ENCODE peak calls at places on chromosome 16, in eight cellular contexts. Q, G, C, M, F, A, H and P are unnamed samples.

GRCh38 chr16:86579268-86580062 is 1.1 kb downstream of the FOXL1 start:
- DNase-seq in F (no peak), G (peak; percentile 33), A (no peak), C (no peak), Q (peak; percentile 45), H (no peak), M (no peak), P (no peak)

GRCh38 chr16:72926671-72927070 is 121.3 kb downstream of the ZFHX3 start:
- DNase-seq in F (no peak), A (no peak), Q (no peak), H (no peak), G (peak; percentile 63), M (no peak), C (no peak), P (no peak)

GRCh38 chr16:378821-379182 is 3.0 kb downstream of the PGAP6 start:
- DNase-seq in G (no peak), C (no peak), F (no peak), A (no peak), M (no peak), Q (no peak), H (no peak), P (no peak)

GRCh38 chr16:85403693-85404092 is 209.4 kb upstream of the GSE1 start:
- DNase-seq in G (no peak), A (no peak), H (no peak), C (no peak), F (no peak), M (no peak), Q (peak; percentile 20), P (no peak)

GRCh38 chr16:85674418-85674755 is 14.4 kb downstream of the GINS2 start:
- DNase-seq in M (no peak), H (no peak), F (no peak), A (no peak), G (no peak), Q (no peak), C (no peak), P (no peak)

GRCh38 chr16:65532846-65533245 is 411.0 kb upstream of the CDH11 start:
- DNase-seq in G (no peak), F (no peak), H (no peak), A (no peak), Q (no peak), M (no peak), C (no peak), P (no peak)

GRCh38 chr16:87040169-87041117 is 276.7 kb downstream of the C16orf95 start:
- DNase-seq in Q (no peak), F (no peak), M (no peak), C (no peak), G (no peak), A (peak; percentile 55), H (no peak), P (peak; percentile 35)

GRCh38 chr16:56965939-56966515 is 4.3 kb downstream of the CETP start:
- DNase-seq in M (no peak), C (no peak), Q (no peak), F (no peak), A (no peak), H (no peak), G (peak; percentile 54), P (no peak)

GRCh38 chr16:80033783-80034468 is 433.4 kb upstream of the MAF start:
- DNase-seq in C (no peak), A (no peak), G (no peak), F (no peak), Q (no peak), H (no peak), M (no peak), P (no peak)

GRCh38 chr16:68760671-68761275 is 23.7 kb downstream of the CDH1 start:
- DNase-seq in H (no peak), A (no peak), Q (peak; percentile 51), F (peak; percentile 60), C (peak; percentile 71), G (peak; percentile 20), M (no peak), P (no peak)

GRCh38 chr16:14307623-14308356 is 236.7 kb downstream of the MRTFB start:
- DNase-seq in F (no peak), H (peak; percentile 45), M (peak; percentile 70), G (no peak), C (no peak), A (peak; percentile 84), Q (no peak), P (no peak)

GRCh38 chr16:74296465-74297295 is at the start of gene PSMD7:
- DNase-seq in G (peak; percentile 91), F (peak; percentile 86), C (peak; percentile 85), A (peak; percentile 98), M (peak; percentile 94), H (peak; percentile 93), Q (peak; percentile 92), P (peak; percentile 97)

GRCh38 chr16:68357923-68358322 is 47.1 kb downstream of the PRMT7 start:
- DNase-seq in M (no peak), G (no peak), H (no peak), F (no peak), C (no peak), A (no peak), Q (no peak), P (no peak)

GRCh38 chr16:8957509-8958157 is 6.1 kb downstream of the USP7 start:
- DNase-seq in C (no peak), F (no peak), Q (no peak), M (no peak), G (no peak), A (no peak), H (no peak), P (no peak)

GRCh38 chr16:8958344-8958808 is 5.3 kb downstream of the USP7 start:
- DNase-seq in G (peak; percentile 48), F (no peak), C (peak; percentile 39), H (peak; percentile 40), M (peak; percentile 66), A (peak; percentile 79), Q (peak; percentile 75), P (no peak)

GRCh38 chr16:8955828-8956227 is 7.9 kb downstream of the USP7 start:
- DNase-seq in M (no peak), C (no peak), Q (no peak), A (no peak), F (no peak), H (no peak), G (no peak), P (no peak)

GRCh38 chr16:8957061-8957392 is 6.7 kb downstream of the USP7 start:
- DNase-seq in M (no peak), F (no peak), C (no peak), H (no peak), Q (no peak), A (no peak), G (no peak), P (no peak)

DNA sequence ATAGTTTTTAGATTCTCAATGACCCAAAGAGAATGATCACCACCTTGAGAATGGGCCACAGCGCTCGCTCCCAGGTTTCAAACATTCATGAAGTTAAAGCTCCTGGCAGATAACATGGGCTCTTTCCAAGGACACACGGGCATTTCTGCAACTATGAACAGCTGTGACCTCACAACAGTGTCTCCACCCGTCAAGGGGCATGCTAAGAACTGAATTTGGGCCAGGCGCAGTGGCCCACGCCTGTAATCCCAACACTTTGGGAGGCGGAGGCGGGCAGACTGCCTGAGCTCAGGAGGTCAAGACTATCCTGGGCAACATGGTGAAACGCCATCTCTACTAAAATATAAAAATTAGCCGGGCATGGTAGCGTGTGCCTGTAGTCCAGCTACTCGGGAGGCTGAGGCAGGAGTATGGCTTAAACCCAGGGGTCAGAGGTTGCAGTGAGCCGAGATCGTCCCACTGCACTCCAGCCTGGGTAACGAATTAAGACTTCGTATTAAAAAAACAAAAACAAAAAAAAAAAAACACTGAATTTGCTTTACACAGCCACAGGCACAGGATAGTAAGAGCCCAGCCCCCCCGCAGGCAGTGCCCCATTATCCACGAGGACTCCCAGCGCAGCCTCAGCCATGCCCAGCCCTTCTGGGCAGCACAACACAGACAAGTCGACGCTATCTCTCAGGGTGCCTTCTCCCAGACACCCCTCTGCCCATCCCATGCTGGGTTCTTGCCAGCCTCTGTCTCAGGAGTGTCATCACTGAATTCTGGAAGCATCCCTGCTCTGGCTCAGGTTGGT is 7.2 kb downstream of the USP7 start:
- DNase-seq in M (peak; percentile 60), C (no peak), H (no peak), G (no peak), F (no peak), Q (no peak), A (peak; percentile 72), P (no peak)
- H3K4me1 ChIP-seq in M (peaks cover 84% of the 10 kb centered on the region), C (peaks cover 31% of the 10 kb centered on the region), H (peaks cover 94% of the 10 kb centered on the region), G (peaks cover 49% of the 10 kb centered on the region), F (no peaks in the 10 kb centered on the region), Q (peaks cover 43% of the 10 kb centered on the region), A (peaks cover 6% of the 10 kb centered on the region), P (peaks cover 76% of the 10 kb centered on the region)

GRCh38 chr16:49838639-49839461 is 17.1 kb downstream of the ZNF423 start:
- DNase-seq in Q (no peak), A (no peak), F (no peak), M (no peak), H (no peak), C (no peak), G (no peak), P (no peak)
- H3K4me1 ChIP-seq in Q (peaks cover 3% of the 10 kb centered on the region), A (no peaks in the 10 kb centered on the region), F (peaks cover 6% of the 10 kb centered on the region), M (peaks cover 81% of the 10 kb centered on the region), H (peaks cover 76% of the 10 kb centered on the region), C (no peaks in the 10 kb centered on the region), G (peaks cover 24% of the 10 kb centered on the region), P (peaks cover 32% of the 10 kb centered on the region)

DNA sequence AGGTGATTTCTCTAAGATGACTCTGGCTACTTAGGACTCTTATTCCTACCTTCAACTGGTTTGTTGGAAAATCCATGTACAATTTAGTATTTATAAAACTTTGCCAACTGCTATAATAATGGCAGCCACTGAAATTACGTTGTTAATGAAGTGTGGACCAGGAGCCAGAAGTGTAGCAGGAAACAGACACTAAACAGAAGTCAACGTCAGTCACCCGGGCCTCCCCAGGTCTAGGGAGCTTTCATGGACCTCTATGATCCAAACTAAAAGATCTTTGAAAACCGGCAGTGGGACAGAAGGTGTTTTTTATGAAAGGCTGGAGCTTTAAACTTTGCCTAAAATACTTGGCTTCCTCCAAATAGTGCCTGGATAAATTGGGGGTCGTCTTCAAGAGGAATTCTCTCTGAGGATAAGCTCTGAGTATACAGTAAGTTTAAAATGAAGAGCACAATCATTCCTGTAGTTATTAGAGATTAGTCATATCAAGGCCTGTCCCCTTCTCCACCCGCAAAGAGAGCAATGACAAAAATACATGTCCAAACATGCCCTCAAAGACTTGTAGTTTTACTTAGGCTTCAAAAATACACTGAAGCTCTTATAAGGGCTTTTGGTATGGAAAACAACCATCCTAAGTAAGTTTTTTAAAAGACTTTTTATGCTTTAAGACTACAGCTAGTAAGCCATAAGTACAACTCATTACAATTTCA is 34.6 kb downstream of the DCUN1D3 start:
- DNase-seq in Q (no peak), C (peak; percentile 14), A (no peak), G (no peak), M (no peak), F (no peak), H (no peak), P (no peak)
- H3K4me1 ChIP-seq in Q (peaks cover 27% of the 10 kb centered on the region), C (peaks cover 17% of the 10 kb centered on the region), A (peaks cover 6% of the 10 kb centered on the region), G (peaks cover 46% of the 10 kb centered on the region), M (peaks cover 45% of the 10 kb centered on the region), F (peaks cover 6% of the 10 kb centered on the region), H (peaks cover 99% of the 10 kb centered on the region), P (peaks cover 53% of the 10 kb centered on the region)

DNA sequence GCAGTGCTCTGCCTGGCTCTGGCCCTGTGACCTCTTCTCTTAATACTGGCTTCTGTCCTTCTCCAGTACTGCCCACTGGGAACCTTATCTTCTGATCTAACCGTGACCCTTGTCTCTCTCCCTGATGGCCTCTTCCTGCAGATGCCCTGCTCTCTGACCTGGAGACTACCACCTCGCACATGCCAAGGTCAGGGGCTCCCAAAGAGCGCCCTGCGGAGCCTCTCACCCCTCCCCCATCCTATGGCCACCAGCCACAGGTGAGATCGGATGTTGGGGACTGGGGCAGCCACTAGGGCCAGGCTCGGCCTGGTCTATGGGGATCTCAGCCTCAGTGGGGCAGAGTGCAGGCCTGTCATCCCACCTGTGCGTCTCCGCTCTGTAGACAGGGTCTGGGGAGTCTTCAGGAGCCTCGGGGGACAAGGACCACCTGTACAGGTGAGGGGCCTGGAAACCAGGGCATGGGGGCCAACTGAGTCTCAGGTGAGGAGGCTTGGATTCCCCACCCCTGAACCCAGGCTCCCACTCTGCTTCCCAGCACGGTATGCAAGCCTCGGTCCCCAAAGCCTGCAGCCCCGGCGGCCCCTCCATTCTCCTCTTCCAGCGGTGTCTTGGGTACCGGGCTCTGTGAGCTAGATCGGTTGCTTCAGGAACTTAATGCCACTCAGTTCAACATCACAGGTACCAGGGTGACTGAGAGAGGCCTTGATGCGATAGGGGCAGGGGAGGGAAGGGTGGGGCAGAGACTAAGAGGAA is 1.5 kb downstream of the TGFB1I1 start:
- DNase-seq in G (no peak), F (no peak), M (no peak), Q (no peak), H (no peak), A (no peak), C (no peak), P (no peak)
- H3K4me1 ChIP-seq in G (peaks cover 15% of the 10 kb centered on the region), F (no peaks in the 10 kb centered on the region), M (peaks cover 7% of the 10 kb centered on the region), Q (peaks cover 21% of the 10 kb centered on the region), H (peaks cover 31% of the 10 kb centered on the region), A (no peaks in the 10 kb centered on the region), C (no peaks in the 10 kb centered on the region), P (peaks cover 14% of the 10 kb centered on the region)